ENCODE peak calls at places on chromosomes 13 and 19, in five cellular contexts. Y is central memory CD4-positive, alpha-beta T cell; A is M059J; U is AG04450; B is stimulated activated CD4-positive, alpha-beta T cell treated with anti-CD3 and anti-CD28 coated beads, Interleukin-15, amount 100 ng/mL, for 1 hour. D is an unnamed sample.

GRCh38 chr19:41945135-41945766 is 13.9 kb downstream of the RABAC1 start:
- DNase-seq in A (no peak), B (peak), U (no peak), Y (peak), D (no peak)

GRCh38 chr13:53848546-53848945 is 819.9 kb downstream of the OLFM4 start:
- DNase-seq in U (no peak), Y (no peak), A (no peak), B (no peak), D (no peak)

GRCh38 chr19:7658219-7658686 is 10.6 kb upstream of the RETN start:
- DNase-seq in Y (peak), U (no peak), B (no peak), A (peak), D (no peak)

GRCh38 chr13:50672025-50672424 is 171.5 kb downstream of the DLEU7 start:
- DNase-seq in B (no peak), U (no peak), Y (no peak), A (peak), D (no peak)

GRCh38 chr19:50478901-50479715 is 2.5 kb upstream of the GARIN5A start:
- DNase-seq in Y (no peak), B (no peak), U (no peak), A (peak), D (no peak)

GRCh38 chr19:48739835-48740704 is at the start of gene RASIP1:
- DNase-seq in A (no peak), B (no peak), Y (no peak), U (no peak), D (no peak)

GRCh38 chr13:51444922-51445321 is 7.9 kb downstream of the INTS6 start:
- DNase-seq in A (peak), Y (no peak), U (no peak), B (no peak), D (no peak)

GRCh38 chr19:45152504-45153338 is 8.1 kb downstream of the NKPD1 start:
- DNase-seq in Y (peak), U (no peak), A (no peak), B (no peak), D (no peak)

GRCh38 chr19:14147797-14148605 is 11.6 kb upstream of the ASF1B start:
- DNase-seq in Y (peak), U (peak), B (peak), A (peak), D (no peak)

GRCh38 chr13:50082426-50083283 is 67.4 kb downstream of the KCNRG start:
- DNase-seq in U (no peak), B (peak), Y (peak), A (peak), D (no peak)

GRCh38 chr19:53132231-53132991 is at the start of gene ZNF415:
- DNase-seq in A (peak), B (no peak), Y (peak), U (peak), D (no peak)

GRCh38 chr13:51562011-51562671 is 22.1 kb upstream of the WDFY2 start:
- DNase-seq in A (no peak), Y (no peak), U (no peak), B (no peak), D (no peak)

D was measured in glomerular endothelial cell.